ENCODE peak calls at places on chromosomes 13 and 19, in nine cellular contexts. T is GM20000; Z is thoracic aorta; F is naive thymus-derived CD8-positive, alpha-beta T cell; Q is nephron progenitor cell; R is stimulated activated CD4-positive, alpha-beta T cell treated with anti-CD3 and anti-CD28 coated beads, TNF-alpha, amount 100 ng/mL, for 48 hours; O is effector memory CD4-positive, alpha-beta T cell; X is activated CD4-positive, alpha-beta T cell treated with anti-CD3 and anti-CD28 coated beads, Interleukin-2, amount 50 U/mL, for 24 hours; C is NCI-H1694 treated with DMSO at 0.1 percent for 48 hours. A is an unnamed sample.

GRCh38 chr13:44362394-44363040 is 11.1 kb upstream of the SERP2 start:
- DNase-seq in T (no peak), Z (no peak), F (no peak), Q (no peak), R (no peak), O (no peak), X (no peak), C (no peak), A (no peak)

GRCh38 chr13:65112123-65113075 is 2117.7 kb downstream of the PCDH9 start:
- DNase-seq in T (no peak), Z (no peak), F (no peak), Q (no peak), R (no peak), O (no peak), X (no peak), C (no peak), A (no peak)

GRCh38 chr13:47420568-47420967 is 523.7 kb upstream of the HTR2A start:
- DNase-seq in T (no peak), Z (no peak), F (no peak), Q (no peak), R (no peak), O (no peak), X (no peak), C (no peak), A (no peak)

GRCh38 chr19:7349961-7350711 is 1.4 kb downstream of the ARHGEF18 start:
- DNase-seq in T (peak), Z (no peak), F (peak), Q (no peak), R (no peak), O (peak), X (no peak), C (no peak), A (no peak)

GRCh38 chr13:73849292-73849691 is 284.9 kb downstream of the KLF12 start:
- DNase-seq in T (no peak), Z (no peak), F (peak), Q (no peak), R (no peak), O (no peak), X (no peak), C (no peak), A (peak)

GRCh38 chr13:95485045-95485517 is 67.4 kb upstream of the CLDN10 start:
- DNase-seq in T (no peak), Z (no peak), F (no peak), Q (no peak), R (no peak), O (no peak), X (no peak), C (no peak), A (no peak)

GRCh38 chr13:46668302-46668720 is 115.3 kb downstream of the LRCH1 start:
- DNase-seq in T (no peak), Z (no peak), F (no peak), Q (no peak), R (no peak), O (no peak), X (no peak), C (no peak), A (no peak)

GRCh38 chr13:51223284-51224270 is 1.4 kb downstream of the FAM124A start:
- DNase-seq in T (no peak), Z (no peak), F (no peak), Q (no peak), R (no peak), O (no peak), X (no peak), C (no peak), A (no peak)

GRCh38 chr13:20570540-20570939 is 3.6 kb downstream of the IFT88 start:
- DNase-seq in T (no peak), Z (no peak), F (no peak), Q (no peak), R (no peak), O (no peak), X (no peak), C (no peak), A (no peak)

A was measured in NCI-H2081.